ENCODE peak calls at places on chromosomes 6 and 20, in four cellular contexts. W is cardiac muscle cell, I is foreskin fibroblast, X is fibroblast of the conjunctiva. Q is an unnamed sample.

GRCh38 chr6:157462956-157463742 is 82.2 kb downstream of the ZDHHC14 start:
- DNase-seq in I (no peak), X (no peak), W (no peak), Q (no peak)

GRCh38 chr20:57381596-57382503 is 9.3 kb upstream of the RBM38 start:
- DNase-seq in X (peak), W (peak), I (peak), Q (peak)

GRCh38 chr20:34220581-34220980 is 20.6 kb upstream of the ASIP start:
- DNase-seq in W (peak), I (peak), X (no peak), Q (no peak)

GRCh38 chr6:36314221-36315014 is 22.3 kb downstream of the BNIP5 start:
- DNase-seq in X (no peak), W (peak), I (no peak), Q (no peak)

GRCh38 chr6:98976674-98977365 is 29.1 kb upstream of the FBXL4 start:
- DNase-seq in X (no peak), I (no peak), W (no peak), Q (no peak)

GRCh38 chr6:148925701-148926100 is 178.9 kb downstream of the UST start:
- DNase-seq in W (no peak), X (no peak), I (no peak), Q (no peak)

GRCh38 chr6:68958327-68958726 is 323.2 kb downstream of the ADGRB3 start:
- DNase-seq in I (no peak), X (no peak), W (peak), Q (no peak)

GRCh38 chr20:52683761-52684160 is 288.4 kb upstream of the TSHZ2 start:
- DNase-seq in X (no peak), W (no peak), I (no peak), Q (no peak)

GRCh38 chr6:28543671-28544131 is 18.0 kb downstream of the GPX5 start:
- DNase-seq in X (no peak), W (peak), I (no peak), Q (no peak)

GRCh38 chr20:2707353-2708072 is 14.9 kb downstream of the EBF4 start:
- DNase-seq in X (no peak), W (no peak), I (no peak), Q (no peak)

GRCh38 chr20:21151791-21152190 is 25.9 kb downstream of the KIZ start:
- DNase-seq in I (no peak), X (no peak), W (no peak), Q (no peak)

GRCh38 chr20:62122659-62123449 is 579 bp downstream of the LSM14B start:
- DNase-seq in X (peak), I (peak), W (peak), Q (no peak)

GRCh38 chr6:151098166-151098565 is 141.6 kb upstream of the AKAP12 start:
- DNase-seq in X (no peak), W (peak), I (no peak), Q (no peak)

GRCh38 chr6:85363870-85364269 is 86.0 kb upstream of the NT5E start:
- DNase-seq in W (no peak), I (no peak), X (no peak), Q (no peak)

GRCh38 chr6:35489995-35490791 is 6.7 kb downstream of the TEAD3 start:
- DNase-seq in X (no peak), W (peak), I (peak), Q (no peak)

GRCh38 chr6:42131531-42131930 is 10.9 kb downstream of the C6orf132 start:
- DNase-seq in W (peak), I (peak), X (no peak), Q (no peak)

GRCh38 chr20:62042025-62042820 is 23.5 kb downstream of the TAF4 start:
- DNase-seq in I (no peak), X (no peak), W (no peak), Q (no peak)

GRCh38 chr6:30966154-30966553 is 17.4 kb upstream of the MUC21 start:
- DNase-seq in I (no peak), W (no peak), X (no peak), Q (no peak)

GRCh38 chr6:87941556-87942358 is 105.9 kb upstream of the SPACA1 start:
- DNase-seq in W (no peak), I (no peak), X (no peak), Q (no peak)